ENCODE peak calls at places on chromosomes 13 and 19, in ten cellular contexts. One of them, this sample, is unnamed.

GRCh38 chr19:41575998-41576397 is at the start of gene CEACAM21:
- DNase-seq in heart right ventricle: peak; percentile 53
- DNase-seq in HS-27A: no peak
- DNase-seq in trophoblast cell: no peak
- DNase-seq in stimulated activated CD4-positive, alpha-beta T cell treated with anti-CD3 and anti-CD28 coated beads, Interleukin-12 subunit alpha, Interleukin-12 subunit beta, amount 100 ng/mL, for 48 hours: no peak
- DNase-seq in NB4: peak; percentile 71
- DNase-seq in stimulated activated CD8-positive, alpha-beta memory T cell treated with anti-CD3 and anti-CD28 coated beads, Interleukin-12 subunit alpha, Interleukin-12 subunit beta, amount 100 ng/mL, for 1 hour: no peak
- DNase-seq in stimulated activated naive CD8-positive, alpha-beta T cell treated with anti-CD3 and anti-CD28 coated beads, Interleukin-15, amount 100 ng/mL, for 72 hours: peak; percentile 31
- DNase-seq in NCI-H2081: no peak
- DNase-seq in GM03348: no peak
- DNase-seq in this sample: peak; percentile 38

GRCh38 chr19:54271106-54271505 is 9.8 kb downstream of the LILRB2 start:
- DNase-seq in heart right ventricle: peak; percentile 38
- DNase-seq in HS-27A: no peak
- DNase-seq in trophoblast cell: peak; percentile 26
- DNase-seq in stimulated activated CD4-positive, alpha-beta T cell treated with anti-CD3 and anti-CD28 coated beads, Interleukin-12 subunit alpha, Interleukin-12 subunit beta, amount 100 ng/mL, for 48 hours: no peak
- DNase-seq in NB4: no peak
- DNase-seq in stimulated activated CD8-positive, alpha-beta memory T cell treated with anti-CD3 and anti-CD28 coated beads, Interleukin-12 subunit alpha, Interleukin-12 subunit beta, amount 100 ng/mL, for 1 hour: no peak
- DNase-seq in stimulated activated naive CD8-positive, alpha-beta T cell treated with anti-CD3 and anti-CD28 coated beads, Interleukin-15, amount 100 ng/mL, for 72 hours: no peak
- DNase-seq in NCI-H2081: no peak
- DNase-seq in GM03348: no peak
- DNase-seq in this sample: no peak

GRCh38 chr13:45055902-45056648 is 64.2 kb upstream of the GTF2F2 start:
- DNase-seq in heart right ventricle: peak; percentile 14
- DNase-seq in HS-27A: peak; percentile 49
- DNase-seq in trophoblast cell: no peak
- DNase-seq in stimulated activated CD4-positive, alpha-beta T cell treated with anti-CD3 and anti-CD28 coated beads, Interleukin-12 subunit alpha, Interleukin-12 subunit beta, amount 100 ng/mL, for 48 hours: peak; percentile 26
- DNase-seq in NB4: no peak
- DNase-seq in stimulated activated CD8-positive, alpha-beta memory T cell treated with anti-CD3 and anti-CD28 coated beads, Interleukin-12 subunit alpha, Interleukin-12 subunit beta, amount 100 ng/mL, for 1 hour: no peak
- DNase-seq in stimulated activated naive CD8-positive, alpha-beta T cell treated with anti-CD3 and anti-CD28 coated beads, Interleukin-15, amount 100 ng/mL, for 72 hours: no peak
- DNase-seq in NCI-H2081: no peak
- DNase-seq in GM03348: peak; percentile 62
- DNase-seq in this sample: no peak

GRCh38 chr13:71219671-71220070 is 647.3 kb downstream of the DACH1 start:
- DNase-seq in heart right ventricle: no peak
- DNase-seq in HS-27A: no peak
- DNase-seq in trophoblast cell: no peak
- DNase-seq in stimulated activated CD4-positive, alpha-beta T cell treated with anti-CD3 and anti-CD28 coated beads, Interleukin-12 subunit alpha, Interleukin-12 subunit beta, amount 100 ng/mL, for 48 hours: no peak
- DNase-seq in NB4: no peak
- DNase-seq in stimulated activated CD8-positive, alpha-beta memory T cell treated with anti-CD3 and anti-CD28 coated beads, Interleukin-12 subunit alpha, Interleukin-12 subunit beta, amount 100 ng/mL, for 1 hour: no peak
- DNase-seq in stimulated activated naive CD8-positive, alpha-beta T cell treated with anti-CD3 and anti-CD28 coated beads, Interleukin-15, amount 100 ng/mL, for 72 hours: no peak
- DNase-seq in NCI-H2081: no peak
- DNase-seq in GM03348: no peak
- DNase-seq in this sample: no peak

GRCh38 chr19:34733266-34733825 is 697 bp upstream of the ZNF181 start:
- DNase-seq in heart right ventricle: peak; percentile 69
- DNase-seq in HS-27A: no peak
- DNase-seq in trophoblast cell: peak; percentile 79
- DNase-seq in stimulated activated CD4-positive, alpha-beta T cell treated with anti-CD3 and anti-CD28 coated beads, Interleukin-12 subunit alpha, Interleukin-12 subunit beta, amount 100 ng/mL, for 48 hours: no peak
- DNase-seq in NB4: peak; percentile 83
- DNase-seq in stimulated activated CD8-positive, alpha-beta memory T cell treated with anti-CD3 and anti-CD28 coated beads, Interleukin-12 subunit alpha, Interleukin-12 subunit beta, amount 100 ng/mL, for 1 hour: no peak
- DNase-seq in stimulated activated naive CD8-positive, alpha-beta T cell treated with anti-CD3 and anti-CD28 coated beads, Interleukin-15, amount 100 ng/mL, for 72 hours: no peak
- DNase-seq in NCI-H2081: peak; percentile 22
- DNase-seq in GM03348: no peak
- DNase-seq in this sample: peak; percentile 71

GRCh38 chr19:1213391-1214286 is 8.1 kb downstream of the STK11 start:
- DNase-seq in heart right ventricle: peak; percentile 68
- DNase-seq in HS-27A: no peak
- DNase-seq in trophoblast cell: peak; percentile 46
- DNase-seq in stimulated activated CD4-positive, alpha-beta T cell treated with anti-CD3 and anti-CD28 coated beads, Interleukin-12 subunit alpha, Interleukin-12 subunit beta, amount 100 ng/mL, for 48 hours: no peak
- DNase-seq in NB4: no peak
- DNase-seq in stimulated activated CD8-positive, alpha-beta memory T cell treated with anti-CD3 and anti-CD28 coated beads, Interleukin-12 subunit alpha, Interleukin-12 subunit beta, amount 100 ng/mL, for 1 hour: no peak
- DNase-seq in stimulated activated naive CD8-positive, alpha-beta T cell treated with anti-CD3 and anti-CD28 coated beads, Interleukin-15, amount 100 ng/mL, for 72 hours: no peak
- DNase-seq in NCI-H2081: no peak
- DNase-seq in GM03348: no peak
- DNase-seq in this sample: no peak

GRCh38 chr19:2181618-2181997 is 17.9 kb downstream of the DOT1L start:
- DNase-seq in heart right ventricle: no peak
- DNase-seq in HS-27A: no peak
- DNase-seq in trophoblast cell: no peak
- DNase-seq in stimulated activated CD4-positive, alpha-beta T cell treated with anti-CD3 and anti-CD28 coated beads, Interleukin-12 subunit alpha, Interleukin-12 subunit beta, amount 100 ng/mL, for 48 hours: no peak
- DNase-seq in NB4: no peak
- DNase-seq in stimulated activated CD8-positive, alpha-beta memory T cell treated with anti-CD3 and anti-CD28 coated beads, Interleukin-12 subunit alpha, Interleukin-12 subunit beta, amount 100 ng/mL, for 1 hour: no peak
- DNase-seq in stimulated activated naive CD8-positive, alpha-beta T cell treated with anti-CD3 and anti-CD28 coated beads, Interleukin-15, amount 100 ng/mL, for 72 hours: no peak
- DNase-seq in NCI-H2081: no peak
- DNase-seq in GM03348: no peak
- DNase-seq in this sample: no peak

GRCh38 chr19:30453768-30454167 is 81.6 kb downstream of the ZNF536 start:
- DNase-seq in heart right ventricle: no peak
- DNase-seq in HS-27A: no peak
- DNase-seq in trophoblast cell: no peak
- DNase-seq in stimulated activated CD4-positive, alpha-beta T cell treated with anti-CD3 and anti-CD28 coated beads, Interleukin-12 subunit alpha, Interleukin-12 subunit beta, amount 100 ng/mL, for 48 hours: no peak
- DNase-seq in NB4: no peak
- DNase-seq in stimulated activated CD8-positive, alpha-beta memory T cell treated with anti-CD3 and anti-CD28 coated beads, Interleukin-12 subunit alpha, Interleukin-12 subunit beta, amount 100 ng/mL, for 1 hour: no peak
- DNase-seq in stimulated activated naive CD8-positive, alpha-beta T cell treated with anti-CD3 and anti-CD28 coated beads, Interleukin-15, amount 100 ng/mL, for 72 hours: no peak
- DNase-seq in NCI-H2081: no peak
- DNase-seq in GM03348: no peak
- DNase-seq in this sample: no peak

GRCh38 chr19:14081797-14082674 is 3.5 kb downstream of the C19orf67 start:
- DNase-seq in heart right ventricle: peak; percentile 52
- DNase-seq in HS-27A: no peak
- DNase-seq in trophoblast cell: peak; percentile 85
- DNase-seq in stimulated activated CD4-positive, alpha-beta T cell treated with anti-CD3 and anti-CD28 coated beads, Interleukin-12 subunit alpha, Interleukin-12 subunit beta, amount 100 ng/mL, for 48 hours: no peak
- DNase-seq in NB4: no peak
- DNase-seq in stimulated activated CD8-positive, alpha-beta memory T cell treated with anti-CD3 and anti-CD28 coated beads, Interleukin-12 subunit alpha, Interleukin-12 subunit beta, amount 100 ng/mL, for 1 hour: no peak
- DNase-seq in stimulated activated naive CD8-positive, alpha-beta T cell treated with anti-CD3 and anti-CD28 coated beads, Interleukin-15, amount 100 ng/mL, for 72 hours: peak; percentile 34
- DNase-seq in NCI-H2081: no peak
- DNase-seq in GM03348: peak; percentile 47
- DNase-seq in this sample: no peak

GRCh38 chr19:7742575-7742974 is 4.8 kb downstream of the CD209 start:
- DNase-seq in heart right ventricle: no peak
- DNase-seq in HS-27A: no peak
- DNase-seq in trophoblast cell: no peak
- DNase-seq in stimulated activated CD4-positive, alpha-beta T cell treated with anti-CD3 and anti-CD28 coated beads, Interleukin-12 subunit alpha, Interleukin-12 subunit beta, amount 100 ng/mL, for 48 hours: no peak
- DNase-seq in NB4: no peak
- DNase-seq in stimulated activated CD8-positive, alpha-beta memory T cell treated with anti-CD3 and anti-CD28 coated beads, Interleukin-12 subunit alpha, Interleukin-12 subunit beta, amount 100 ng/mL, for 1 hour: no peak
- DNase-seq in stimulated activated naive CD8-positive, alpha-beta T cell treated with anti-CD3 and anti-CD28 coated beads, Interleukin-15, amount 100 ng/mL, for 72 hours: no peak
- DNase-seq in NCI-H2081: no peak
- DNase-seq in GM03348: no peak
- DNase-seq in this sample: no peak

GRCh38 chr13:106433066-106433465 is 102.4 kb downstream of the EFNB2 start:
- DNase-seq in heart right ventricle: no peak
- DNase-seq in HS-27A: no peak
- DNase-seq in trophoblast cell: peak; percentile 66
- DNase-seq in stimulated activated CD4-positive, alpha-beta T cell treated with anti-CD3 and anti-CD28 coated beads, Interleukin-12 subunit alpha, Interleukin-12 subunit beta, amount 100 ng/mL, for 48 hours: no peak
- DNase-seq in NB4: no peak
- DNase-seq in stimulated activated CD8-positive, alpha-beta memory T cell treated with anti-CD3 and anti-CD28 coated beads, Interleukin-12 subunit alpha, Interleukin-12 subunit beta, amount 100 ng/mL, for 1 hour: no peak
- DNase-seq in stimulated activated naive CD8-positive, alpha-beta T cell treated with anti-CD3 and anti-CD28 coated beads, Interleukin-15, amount 100 ng/mL, for 72 hours: no peak
- DNase-seq in NCI-H2081: no peak
- DNase-seq in GM03348: no peak
- DNase-seq in this sample: no peak

GRCh38 chr19:47540748-47541147 is 25.9 kb upstream of the NAPA start:
- DNase-seq in heart right ventricle: no peak
- DNase-seq in HS-27A: no peak
- DNase-seq in trophoblast cell: no peak
- DNase-seq in stimulated activated CD4-positive, alpha-beta T cell treated with anti-CD3 and anti-CD28 coated beads, Interleukin-12 subunit alpha, Interleukin-12 subunit beta, amount 100 ng/mL, for 48 hours: no peak
- DNase-seq in NB4: no peak
- DNase-seq in stimulated activated CD8-positive, alpha-beta memory T cell treated with anti-CD3 and anti-CD28 coated beads, Interleukin-12 subunit alpha, Interleukin-12 subunit beta, amount 100 ng/mL, for 1 hour: no peak
- DNase-seq in stimulated activated naive CD8-positive, alpha-beta T cell treated with anti-CD3 and anti-CD28 coated beads, Interleukin-15, amount 100 ng/mL, for 72 hours: no peak
- DNase-seq in NCI-H2081: no peak
- DNase-seq in GM03348: peak; percentile 62
- DNase-seq in this sample: no peak

GRCh38 chr13:72754111-72754510 is 26.4 kb downstream of the BORA start:
- DNase-seq in heart right ventricle: no peak
- DNase-seq in HS-27A: no peak
- DNase-seq in trophoblast cell: no peak
- DNase-seq in stimulated activated CD4-positive, alpha-beta T cell treated with anti-CD3 and anti-CD28 coated beads, Interleukin-12 subunit alpha, Interleukin-12 subunit beta, amount 100 ng/mL, for 48 hours: no peak
- DNase-seq in NB4: no peak
- DNase-seq in stimulated activated CD8-positive, alpha-beta memory T cell treated with anti-CD3 and anti-CD28 coated beads, Interleukin-12 subunit alpha, Interleukin-12 subunit beta, amount 100 ng/mL, for 1 hour: no peak
- DNase-seq in stimulated activated naive CD8-positive, alpha-beta T cell treated with anti-CD3 and anti-CD28 coated beads, Interleukin-15, amount 100 ng/mL, for 72 hours: no peak
- DNase-seq in NCI-H2081: no peak
- DNase-seq in GM03348: no peak
- DNase-seq in this sample: no peak

GRCh38 chr13:62643799-62644484 is 1228.3 kb upstream of the PCDH20 start:
- DNase-seq in heart right ventricle: no peak
- DNase-seq in HS-27A: no peak
- DNase-seq in trophoblast cell: no peak
- DNase-seq in stimulated activated CD4-positive, alpha-beta T cell treated with anti-CD3 and anti-CD28 coated beads, Interleukin-12 subunit alpha, Interleukin-12 subunit beta, amount 100 ng/mL, for 48 hours: no peak
- DNase-seq in NB4: no peak
- DNase-seq in stimulated activated CD8-positive, alpha-beta memory T cell treated with anti-CD3 and anti-CD28 coated beads, Interleukin-12 subunit alpha, Interleukin-12 subunit beta, amount 100 ng/mL, for 1 hour: no peak
- DNase-seq in stimulated activated naive CD8-positive, alpha-beta T cell treated with anti-CD3 and anti-CD28 coated beads, Interleukin-15, amount 100 ng/mL, for 72 hours: no peak
- DNase-seq in NCI-H2081: no peak
- DNase-seq in GM03348: no peak
- DNase-seq in this sample: no peak

GRCh38 chr19:6103217-6103644 is 7.1 kb downstream of the RFX2 start:
- DNase-seq in heart right ventricle: peak; percentile 78
- DNase-seq in HS-27A: peak; percentile 84
- DNase-seq in trophoblast cell: peak; percentile 32
- DNase-seq in stimulated activated CD4-positive, alpha-beta T cell treated with anti-CD3 and anti-CD28 coated beads, Interleukin-12 subunit alpha, Interleukin-12 subunit beta, amount 100 ng/mL, for 48 hours: no peak
- DNase-seq in NB4: no peak
- DNase-seq in stimulated activated CD8-positive, alpha-beta memory T cell treated with anti-CD3 and anti-CD28 coated beads, Interleukin-12 subunit alpha, Interleukin-12 subunit beta, amount 100 ng/mL, for 1 hour: no peak
- DNase-seq in stimulated activated naive CD8-positive, alpha-beta T cell treated with anti-CD3 and anti-CD28 coated beads, Interleukin-15, amount 100 ng/mL, for 72 hours: no peak
- DNase-seq in NCI-H2081: no peak
- DNase-seq in GM03348: peak; percentile 83
- DNase-seq in this sample: no peak

GRCh38 chr13:113410472-113411201 is 42.7 kb downstream of the ADPRHL1 start:
- DNase-seq in heart right ventricle: no peak
- DNase-seq in HS-27A: peak; percentile 53
- DNase-seq in trophoblast cell: peak; percentile 25
- DNase-seq in stimulated activated CD4-positive, alpha-beta T cell treated with anti-CD3 and anti-CD28 coated beads, Interleukin-12 subunit alpha, Interleukin-12 subunit beta, amount 100 ng/mL, for 48 hours: no peak
- DNase-seq in NB4: peak; percentile 88
- DNase-seq in stimulated activated CD8-positive, alpha-beta memory T cell treated with anti-CD3 and anti-CD28 coated beads, Interleukin-12 subunit alpha, Interleukin-12 subunit beta, amount 100 ng/mL, for 1 hour: no peak
- DNase-seq in stimulated activated naive CD8-positive, alpha-beta T cell treated with anti-CD3 and anti-CD28 coated beads, Interleukin-15, amount 100 ng/mL, for 72 hours: no peak
- DNase-seq in NCI-H2081: no peak
- DNase-seq in GM03348: peak; percentile 83
- DNase-seq in this sample: no peak

GRCh38 chr19:3849092-3849491 is 19.7 kb downstream of the ZFR2 start:
- DNase-seq in heart right ventricle: peak; percentile 10
- DNase-seq in HS-27A: no peak
- DNase-seq in trophoblast cell: no peak
- DNase-seq in stimulated activated CD4-positive, alpha-beta T cell treated with anti-CD3 and anti-CD28 coated beads, Interleukin-12 subunit alpha, Interleukin-12 subunit beta, amount 100 ng/mL, for 48 hours: peak; percentile 20
- DNase-seq in NB4: no peak
- DNase-seq in stimulated activated CD8-positive, alpha-beta memory T cell treated with anti-CD3 and anti-CD28 coated beads, Interleukin-12 subunit alpha, Interleukin-12 subunit beta, amount 100 ng/mL, for 1 hour: peak; percentile 28
- DNase-seq in stimulated activated naive CD8-positive, alpha-beta T cell treated with anti-CD3 and anti-CD28 coated beads, Interleukin-15, amount 100 ng/mL, for 72 hours: peak; percentile 28
- DNase-seq in NCI-H2081: no peak
- DNase-seq in GM03348: no peak
- DNase-seq in this sample: peak; percentile 27

GRCh38 chr19:29927944-29928669 is 13.9 kb upstream of the URI1 start:
- DNase-seq in heart right ventricle: no peak
- DNase-seq in HS-27A: no peak
- DNase-seq in trophoblast cell: no peak
- DNase-seq in stimulated activated CD4-positive, alpha-beta T cell treated with anti-CD3 and anti-CD28 coated beads, Interleukin-12 subunit alpha, Interleukin-12 subunit beta, amount 100 ng/mL, for 48 hours: no peak
- DNase-seq in NB4: no peak
- DNase-seq in stimulated activated CD8-positive, alpha-beta memory T cell treated with anti-CD3 and anti-CD28 coated beads, Interleukin-12 subunit alpha, Interleukin-12 subunit beta, amount 100 ng/mL, for 1 hour: no peak
- DNase-seq in stimulated activated naive CD8-positive, alpha-beta T cell treated with anti-CD3 and anti-CD28 coated beads, Interleukin-15, amount 100 ng/mL, for 72 hours: no peak
- DNase-seq in NCI-H2081: no peak
- DNase-seq in GM03348: peak; percentile 26
- DNase-seq in this sample: no peak

GRCh38 chr19:19274146-19274545 is 1.0 kb upstream of the TM6SF2 start:
- DNase-seq in heart right ventricle: no peak
- DNase-seq in HS-27A: no peak
- DNase-seq in trophoblast cell: no peak
- DNase-seq in stimulated activated CD4-positive, alpha-beta T cell treated with anti-CD3 and anti-CD28 coated beads, Interleukin-12 subunit alpha, Interleukin-12 subunit beta, amount 100 ng/mL, for 48 hours: no peak
- DNase-seq in NB4: no peak
- DNase-seq in stimulated activated CD8-positive, alpha-beta memory T cell treated with anti-CD3 and anti-CD28 coated beads, Interleukin-12 subunit alpha, Interleukin-12 subunit beta, amount 100 ng/mL, for 1 hour: no peak
- DNase-seq in stimulated activated naive CD8-positive, alpha-beta T cell treated with anti-CD3 and anti-CD28 coated beads, Interleukin-15, amount 100 ng/mL, for 72 hours: no peak
- DNase-seq in NCI-H2081: no peak
- DNase-seq in GM03348: no peak
- DNase-seq in this sample: no peak

GRCh38 chr19:38004505-38005223 is 97.7 kb downstream of the SIPA1L3 start:
- DNase-seq in heart right ventricle: peak; percentile 90
- DNase-seq in HS-27A: peak; percentile 100
- DNase-seq in trophoblast cell: peak; percentile 71
- DNase-seq in stimulated activated CD4-positive, alpha-beta T cell treated with anti-CD3 and anti-CD28 coated beads, Interleukin-12 subunit alpha, Interleukin-12 subunit beta, amount 100 ng/mL, for 48 hours: no peak
- DNase-seq in NB4: peak; percentile 90
- DNase-seq in stimulated activated CD8-positive, alpha-beta memory T cell treated with anti-CD3 and anti-CD28 coated beads, Interleukin-12 subunit alpha, Interleukin-12 subunit beta, amount 100 ng/mL, for 1 hour: no peak
- DNase-seq in stimulated activated naive CD8-positive, alpha-beta T cell treated with anti-CD3 and anti-CD28 coated beads, Interleukin-15, amount 100 ng/mL, for 72 hours: no peak
- DNase-seq in NCI-H2081: peak; percentile 75
- DNase-seq in GM03348: peak; percentile 96
- DNase-seq in this sample: peak; percentile 69

GRCh38 chr19:41530184-41530534 is 45.8 kb upstream of the CEACAM21 start:
- DNase-seq in heart right ventricle: no peak
- DNase-seq in HS-27A: no peak
- DNase-seq in trophoblast cell: no peak
- DNase-seq in stimulated activated CD4-positive, alpha-beta T cell treated with anti-CD3 and anti-CD28 coated beads, Interleukin-12 subunit alpha, Interleukin-12 subunit beta, amount 100 ng/mL, for 48 hours: no peak
- DNase-seq in NB4: no peak
- DNase-seq in stimulated activated CD8-positive, alpha-beta memory T cell treated with anti-CD3 and anti-CD28 coated beads, Interleukin-12 subunit alpha, Interleukin-12 subunit beta, amount 100 ng/mL, for 1 hour: no peak
- DNase-seq in stimulated activated naive CD8-positive, alpha-beta T cell treated with anti-CD3 and anti-CD28 coated beads, Interleukin-15, amount 100 ng/mL, for 72 hours: no peak
- DNase-seq in NCI-H2081: no peak
- DNase-seq in GM03348: no peak
- DNase-seq in this sample: no peak

GRCh38 chr13:23447927-23448326 is 14.4 kb upstream of the SACS start:
- DNase-seq in heart right ventricle: no peak
- DNase-seq in HS-27A: no peak
- DNase-seq in trophoblast cell: no peak
- DNase-seq in stimulated activated CD4-positive, alpha-beta T cell treated with anti-CD3 and anti-CD28 coated beads, Interleukin-12 subunit alpha, Interleukin-12 subunit beta, amount 100 ng/mL, for 48 hours: no peak
- DNase-seq in NB4: no peak
- DNase-seq in stimulated activated CD8-positive, alpha-beta memory T cell treated with anti-CD3 and anti-CD28 coated beads, Interleukin-12 subunit alpha, Interleukin-12 subunit beta, amount 100 ng/mL, for 1 hour: no peak
- DNase-seq in stimulated activated naive CD8-positive, alpha-beta T cell treated with anti-CD3 and anti-CD28 coated beads, Interleukin-15, amount 100 ng/mL, for 72 hours: no peak
- DNase-seq in NCI-H2081: no peak
- DNase-seq in GM03348: peak; percentile 54
- DNase-seq in this sample: no peak

GRCh38 chr13:74064805-74065204 is 69.4 kb downstream of the KLF12 start:
- DNase-seq in heart right ventricle: no peak
- DNase-seq in HS-27A: no peak
- DNase-seq in trophoblast cell: no peak
- DNase-seq in stimulated activated CD4-positive, alpha-beta T cell treated with anti-CD3 and anti-CD28 coated beads, Interleukin-12 subunit alpha, Interleukin-12 subunit beta, amount 100 ng/mL, for 48 hours: no peak
- DNase-seq in NB4: no peak
- DNase-seq in stimulated activated CD8-positive, alpha-beta memory T cell treated with anti-CD3 and anti-CD28 coated beads, Interleukin-12 subunit alpha, Interleukin-12 subunit beta, amount 100 ng/mL, for 1 hour: no peak
- DNase-seq in stimulated activated naive CD8-positive, alpha-beta T cell treated with anti-CD3 and anti-CD28 coated beads, Interleukin-15, amount 100 ng/mL, for 72 hours: no peak
- DNase-seq in NCI-H2081: no peak
- DNase-seq in GM03348: no peak
- DNase-seq in this sample: no peak

GRCh38 chr19:48398329-48399235 is 5.1 kb downstream of the GRIN2D start:
- DNase-seq in heart right ventricle: peak; percentile 52
- DNase-seq in HS-27A: no peak
- DNase-seq in trophoblast cell: peak; percentile 87
- DNase-seq in stimulated activated CD4-positive, alpha-beta T cell treated with anti-CD3 and anti-CD28 coated beads, Interleukin-12 subunit alpha, Interleukin-12 subunit beta, amount 100 ng/mL, for 48 hours: peak; percentile 86
- DNase-seq in NB4: peak; percentile 100
- DNase-seq in stimulated activated CD8-positive, alpha-beta memory T cell treated with anti-CD3 and anti-CD28 coated beads, Interleukin-12 subunit alpha, Interleukin-12 subunit beta, amount 100 ng/mL, for 1 hour: peak; percentile 67
- DNase-seq in stimulated activated naive CD8-positive, alpha-beta T cell treated with anti-CD3 and anti-CD28 coated beads, Interleukin-15, amount 100 ng/mL, for 72 hours: peak; percentile 91
- DNase-seq in NCI-H2081: peak; percentile 70
- DNase-seq in GM03348: peak; percentile 91
- DNase-seq in this sample: peak; percentile 96

GRCh38 chr19:19532806-19533701 is 4.3 kb downstream of the YJEFN3 start:
- DNase-seq in heart right ventricle: no peak
- DNase-seq in HS-27A: no peak
- DNase-seq in trophoblast cell: no peak
- DNase-seq in stimulated activated CD4-positive, alpha-beta T cell treated with anti-CD3 and anti-CD28 coated beads, Interleukin-12 subunit alpha, Interleukin-12 subunit beta, amount 100 ng/mL, for 48 hours: no peak
- DNase-seq in NB4: peak; percentile 39
- DNase-seq in stimulated activated CD8-positive, alpha-beta memory T cell treated with anti-CD3 and anti-CD28 coated beads, Interleukin-12 subunit alpha, Interleukin-12 subunit beta, amount 100 ng/mL, for 1 hour: no peak
- DNase-seq in stimulated activated naive CD8-positive, alpha-beta T cell treated with anti-CD3 and anti-CD28 coated beads, Interleukin-15, amount 100 ng/mL, for 72 hours: no peak
- DNase-seq in NCI-H2081: no peak
- DNase-seq in GM03348: no peak
- DNase-seq in this sample: no peak

GRCh38 chr13:50128406-50129048 is 113.3 kb downstream of the KCNRG start:
- DNase-seq in heart right ventricle: no peak
- DNase-seq in HS-27A: no peak
- DNase-seq in trophoblast cell: no peak
- DNase-seq in stimulated activated CD4-positive, alpha-beta T cell treated with anti-CD3 and anti-CD28 coated beads, Interleukin-12 subunit alpha, Interleukin-12 subunit beta, amount 100 ng/mL, for 48 hours: no peak
- DNase-seq in NB4: no peak
- DNase-seq in stimulated activated CD8-positive, alpha-beta memory T cell treated with anti-CD3 and anti-CD28 coated beads, Interleukin-12 subunit alpha, Interleukin-12 subunit beta, amount 100 ng/mL, for 1 hour: no peak
- DNase-seq in stimulated activated naive CD8-positive, alpha-beta T cell treated with anti-CD3 and anti-CD28 coated beads, Interleukin-15, amount 100 ng/mL, for 72 hours: peak; percentile 12
- DNase-seq in NCI-H2081: no peak
- DNase-seq in GM03348: no peak
- DNase-seq in this sample: no peak

GRCh38 chr13:95235199-95235726 is 66.0 kb downstream of the ABCC4 start:
- DNase-seq in heart right ventricle: no peak
- DNase-seq in HS-27A: no peak
- DNase-seq in trophoblast cell: no peak
- DNase-seq in stimulated activated CD4-positive, alpha-beta T cell treated with anti-CD3 and anti-CD28 coated beads, Interleukin-12 subunit alpha, Interleukin-12 subunit beta, amount 100 ng/mL, for 48 hours: no peak
- DNase-seq in NB4: no peak
- DNase-seq in stimulated activated CD8-positive, alpha-beta memory T cell treated with anti-CD3 and anti-CD28 coated beads, Interleukin-12 subunit alpha, Interleukin-12 subunit beta, amount 100 ng/mL, for 1 hour: no peak
- DNase-seq in stimulated activated naive CD8-positive, alpha-beta T cell treated with anti-CD3 and anti-CD28 coated beads, Interleukin-15, amount 100 ng/mL, for 72 hours: no peak
- DNase-seq in NCI-H2081: no peak
- DNase-seq in GM03348: no peak
- DNase-seq in this sample: no peak

GRCh38 chr19:42066075-42066754 is 3.8 kb downstream of the GRIK5 start:
- DNase-seq in heart right ventricle: no peak
- DNase-seq in HS-27A: no peak
- DNase-seq in trophoblast cell: no peak
- DNase-seq in stimulated activated CD4-positive, alpha-beta T cell treated with anti-CD3 and anti-CD28 coated beads, Interleukin-12 subunit alpha, Interleukin-12 subunit beta, amount 100 ng/mL, for 48 hours: no peak
- DNase-seq in NB4: no peak
- DNase-seq in stimulated activated CD8-positive, alpha-beta memory T cell treated with anti-CD3 and anti-CD28 coated beads, Interleukin-12 subunit alpha, Interleukin-12 subunit beta, amount 100 ng/mL, for 1 hour: no peak
- DNase-seq in stimulated activated naive CD8-positive, alpha-beta T cell treated with anti-CD3 and anti-CD28 coated beads, Interleukin-15, amount 100 ng/mL, for 72 hours: no peak
- DNase-seq in NCI-H2081: peak; percentile 46
- DNase-seq in GM03348: peak; percentile 28
- DNase-seq in this sample: no peak

This sample was measured in CMK.